ENCODE peak calls at places on chromosome X, in six cellular contexts. O, H, L, U, V and K are unnamed samples.

GRCh38 chrX:149036086-149036485 is 469.0 kb downstream of the IDS start:
- DNase-seq in H (no peak), U (no peak), L (no peak), O (no peak), V (no peak), K (no peak)

GRCh38 chrX:135544338-135544948 is 24.0 kb downstream of the INTS6L start:
- DNase-seq in V (no peak), H (no peak), O (no peak), L (no peak), U (no peak), K (peak)

GRCh38 chrX:39891781-39892180 is 206.0 kb downstream of the BCOR start:
- DNase-seq in H (no peak), L (peak), V (no peak), U (no peak), O (no peak), K (no peak)

GRCh38 chrX:31609130-31609529 is 537.3 kb upstream of the FTHL17 start:
- DNase-seq in H (no peak), U (no peak), V (no peak), O (peak), L (no peak), K (no peak)

GRCh38 chrX:20530319-20530979 is 263.7 kb upstream of the RPS6KA3 start:
- DNase-seq in H (peak), L (no peak), O (peak), U (peak), V (peak), K (peak)

GRCh38 chrX:26328610-26329319 is 112.8 kb downstream of the MAGEB5 start:
- DNase-seq in O (no peak), U (no peak), V (no peak), H (no peak), L (no peak), K (no peak)

GRCh38 chrX:46710425-46710824 is 48.5 kb downstream of the SLC9A7 start:
- DNase-seq in V (no peak), H (no peak), U (no peak), L (no peak), O (no peak), K (no peak)

GRCh38 chrX:2677764-2678163 is 13.3 kb upstream of the CD99 start:
- DNase-seq in U (no peak), H (no peak), O (peak), L (peak), V (no peak), K (no peak)

GRCh38 chrX:24293412-24293811 is 20.5 kb downstream of the SUPT20HL2 start:
- DNase-seq in U (no peak), O (no peak), H (no peak), V (no peak), L (no peak), K (no peak)

GRCh38 chrX:94058728-94059382 is 384.8 kb downstream of the FAM133A start:
- DNase-seq in L (no peak), H (no peak), O (no peak), U (no peak), V (no peak), K (no peak)

GRCh38 chrX:31181377-31182038 is 109.7 kb upstream of the FTHL17 start:
- DNase-seq in L (no peak), O (no peak), U (no peak), V (peak), H (no peak), K (no peak)

GRCh38 chrX:110509778-110510510 is 151.3 kb downstream of the RTL9 start:
- DNase-seq in L (no peak), H (no peak), U (no peak), V (no peak), O (peak), K (no peak)

GRCh38 chrX:106139048-106139447 is 29.1 kb upstream of the PWWP3B start:
- DNase-seq in O (no peak), H (no peak), U (no peak), L (no peak), V (no peak), K (no peak)

GRCh38 chrX:27815209-27815608 is 7.4 kb downstream of the MAGEB10 start:
- DNase-seq in H (no peak), L (no peak), O (no peak), U (no peak), V (no peak), K (no peak)

GRCh38 chrX:132676102-132676501 is 187.3 kb upstream of the MBNL3 start:
- DNase-seq in U (no peak), V (no peak), H (no peak), L (no peak), O (no peak), K (no peak)

GRCh38 chrX:41259516-41259915 is 74.4 kb upstream of the DDX3X start:
- DNase-seq in U (no peak), H (no peak), L (peak), O (peak), V (no peak), K (no peak)

GRCh38 chrX:100645106-100645505 is 1.1 kb downstream of the SRPX2 start:
- DNase-seq in O (peak), H (no peak), V (no peak), L (no peak), U (no peak), K (no peak)

GRCh38 chrX:28586291-28586690 is 955 bp upstream of the IL1RAPL1 start:
- DNase-seq in U (no peak), L (no peak), H (no peak), O (peak), V (no peak), K (no peak)

GRCh38 chrX:55488559-55489314 is 911 bp downstream of the USP51 start:
- DNase-seq in H (peak), V (no peak), O (peak), L (peak), U (peak), K (peak)

GRCh38 chrX:29024813-29025342 is 437.6 kb downstream of the IL1RAPL1 start:
- DNase-seq in U (no peak), V (no peak), H (no peak), L (no peak), O (no peak), K (no peak)

GRCh38 chrX:10617186-10617963 is 3.0 kb downstream of the MID1 start:
- DNase-seq in U (no peak), O (peak), L (no peak), H (no peak), V (no peak), K (no peak)

GRCh38 chrX:29687687-29688086 is 527.7 kb upstream of the MAGEB2 start:
- DNase-seq in U (no peak), L (no peak), H (no peak), O (peak), V (no peak), K (no peak)

GRCh38 chrX:153708415-153708814 is 15.8 kb downstream of the BCAP31 start:
- DNase-seq in V (no peak), L (peak), O (peak), U (peak), H (peak), K (no peak)